ENCODE peak calls at places on chromosomes 4 and X, in ten cellular contexts. One of them, this sample, is unnamed.

GRCh38 chrX:67563469-67564448 is 19.9 kb downstream of the AR start:
- DNase-seq in left ventricle myocardium superior: peak; percentile 33
- DNase-seq in activated CD4-positive, alpha-beta T cell treated with anti-CD3 and anti-CD28 coated beads, Interleukin-2, amount 50 U/mL, for 24 hours: no peak
- DNase-seq in fibroblast of pulmonary artery: peak; percentile 71
- DNase-seq in NCI-H1417 treated with DMSO at 0.1 percent for 48 hours: no peak
- DNase-seq in brain microvascular endothelial cell: peak; percentile 58
- DNase-seq in stimulated activated CD4-positive, alpha-beta T cell treated with anti-CD3 and anti-CD28 coated beads, Interleukin-2, amount 100 ng/mL, for 48 hours: no peak
- DNase-seq in hippocampal formation: no peak
- DNase-seq in astrocyte: peak; percentile 70
- DNase-seq in posterior vena cava: no peak
- DNase-seq in this sample: peak; percentile 34

GRCh38 chr4:183503497-183504063 is 1.3 kb upstream of the ING2 start:
- DNase-seq in left ventricle myocardium superior: no peak
- DNase-seq in activated CD4-positive, alpha-beta T cell treated with anti-CD3 and anti-CD28 coated beads, Interleukin-2, amount 50 U/mL, for 24 hours: no peak
- DNase-seq in fibroblast of pulmonary artery: peak; percentile 3
- DNase-seq in NCI-H1417 treated with DMSO at 0.1 percent for 48 hours: no peak
- DNase-seq in brain microvascular endothelial cell: no peak
- DNase-seq in stimulated activated CD4-positive, alpha-beta T cell treated with anti-CD3 and anti-CD28 coated beads, Interleukin-2, amount 100 ng/mL, for 48 hours: no peak
- DNase-seq in hippocampal formation: no peak
- DNase-seq in astrocyte: no peak
- DNase-seq in posterior vena cava: no peak
- DNase-seq in this sample: no peak

GRCh38 chr4:184807797-184808718 is 17.7 kb downstream of the ACSL1 start:
- DNase-seq in left ventricle myocardium superior: peak; percentile 54
- DNase-seq in activated CD4-positive, alpha-beta T cell treated with anti-CD3 and anti-CD28 coated beads, Interleukin-2, amount 50 U/mL, for 24 hours: no peak
- DNase-seq in fibroblast of pulmonary artery: peak; percentile 70
- DNase-seq in NCI-H1417 treated with DMSO at 0.1 percent for 48 hours: no peak
- DNase-seq in brain microvascular endothelial cell: peak; percentile 76
- DNase-seq in stimulated activated CD4-positive, alpha-beta T cell treated with anti-CD3 and anti-CD28 coated beads, Interleukin-2, amount 100 ng/mL, for 48 hours: no peak
- DNase-seq in hippocampal formation: peak; percentile 94
- DNase-seq in astrocyte: peak; percentile 78
- DNase-seq in posterior vena cava: no peak
- DNase-seq in this sample: no peak

GRCh38 chr4:75232546-75232945 is 281.7 kb downstream of the RCHY1 start:
- DNase-seq in left ventricle myocardium superior: no peak
- DNase-seq in activated CD4-positive, alpha-beta T cell treated with anti-CD3 and anti-CD28 coated beads, Interleukin-2, amount 50 U/mL, for 24 hours: no peak
- DNase-seq in fibroblast of pulmonary artery: no peak
- DNase-seq in NCI-H1417 treated with DMSO at 0.1 percent for 48 hours: no peak
- DNase-seq in brain microvascular endothelial cell: no peak
- DNase-seq in stimulated activated CD4-positive, alpha-beta T cell treated with anti-CD3 and anti-CD28 coated beads, Interleukin-2, amount 100 ng/mL, for 48 hours: no peak
- DNase-seq in hippocampal formation: no peak
- DNase-seq in astrocyte: no peak
- DNase-seq in posterior vena cava: no peak
- DNase-seq in this sample: no peak

GRCh38 chrX:136495043-136495442 is 2.3 kb upstream of the HTATSF1 start:
- DNase-seq in left ventricle myocardium superior: no peak
- DNase-seq in activated CD4-positive, alpha-beta T cell treated with anti-CD3 and anti-CD28 coated beads, Interleukin-2, amount 50 U/mL, for 24 hours: no peak
- DNase-seq in fibroblast of pulmonary artery: no peak
- DNase-seq in NCI-H1417 treated with DMSO at 0.1 percent for 48 hours: no peak
- DNase-seq in brain microvascular endothelial cell: no peak
- DNase-seq in stimulated activated CD4-positive, alpha-beta T cell treated with anti-CD3 and anti-CD28 coated beads, Interleukin-2, amount 100 ng/mL, for 48 hours: no peak
- DNase-seq in hippocampal formation: no peak
- DNase-seq in astrocyte: no peak
- DNase-seq in posterior vena cava: no peak
- DNase-seq in this sample: no peak

GRCh38 chrX:20067709-20068315 is 48.9 kb downstream of the MAP7D2 start:
- DNase-seq in left ventricle myocardium superior: peak; percentile 78
- DNase-seq in activated CD4-positive, alpha-beta T cell treated with anti-CD3 and anti-CD28 coated beads, Interleukin-2, amount 50 U/mL, for 24 hours: no peak
- DNase-seq in fibroblast of pulmonary artery: peak; percentile 75
- DNase-seq in NCI-H1417 treated with DMSO at 0.1 percent for 48 hours: peak; percentile 11
- DNase-seq in brain microvascular endothelial cell: peak; percentile 75
- DNase-seq in stimulated activated CD4-positive, alpha-beta T cell treated with anti-CD3 and anti-CD28 coated beads, Interleukin-2, amount 100 ng/mL, for 48 hours: no peak
- DNase-seq in hippocampal formation: peak; percentile 25
- DNase-seq in astrocyte: peak; percentile 88
- DNase-seq in posterior vena cava: peak; percentile 94
- DNase-seq in this sample: peak; percentile 73

GRCh38 chr4:7398104-7398423 is 36.7 kb downstream of the PSAPL1 start:
- DNase-seq in left ventricle myocardium superior: peak; percentile 80
- DNase-seq in activated CD4-positive, alpha-beta T cell treated with anti-CD3 and anti-CD28 coated beads, Interleukin-2, amount 50 U/mL, for 24 hours: no peak
- DNase-seq in fibroblast of pulmonary artery: peak; percentile 3
- DNase-seq in NCI-H1417 treated with DMSO at 0.1 percent for 48 hours: no peak
- DNase-seq in brain microvascular endothelial cell: peak; percentile 9
- DNase-seq in stimulated activated CD4-positive, alpha-beta T cell treated with anti-CD3 and anti-CD28 coated beads, Interleukin-2, amount 100 ng/mL, for 48 hours: no peak
- DNase-seq in hippocampal formation: no peak
- DNase-seq in astrocyte: peak; percentile 88
- DNase-seq in posterior vena cava: no peak
- DNase-seq in this sample: no peak

GRCh38 chrX:119488749-119489148 is 20.5 kb downstream of the SLC25A5 start:
- DNase-seq in left ventricle myocardium superior: peak; percentile 31
- DNase-seq in activated CD4-positive, alpha-beta T cell treated with anti-CD3 and anti-CD28 coated beads, Interleukin-2, amount 50 U/mL, for 24 hours: no peak
- DNase-seq in fibroblast of pulmonary artery: peak; percentile 65
- DNase-seq in NCI-H1417 treated with DMSO at 0.1 percent for 48 hours: no peak
- DNase-seq in brain microvascular endothelial cell: peak; percentile 41
- DNase-seq in stimulated activated CD4-positive, alpha-beta T cell treated with anti-CD3 and anti-CD28 coated beads, Interleukin-2, amount 100 ng/mL, for 48 hours: peak; percentile 36
- DNase-seq in hippocampal formation: peak; percentile 7
- DNase-seq in astrocyte: no peak
- DNase-seq in posterior vena cava: peak; percentile 76
- DNase-seq in this sample: no peak

GRCh38 chr4:185005209-185005819 is 13.0 kb upstream of the HELT start:
- DNase-seq in left ventricle myocardium superior: peak; percentile 88
- DNase-seq in activated CD4-positive, alpha-beta T cell treated with anti-CD3 and anti-CD28 coated beads, Interleukin-2, amount 50 U/mL, for 24 hours: peak; percentile 77
- DNase-seq in fibroblast of pulmonary artery: peak; percentile 80
- DNase-seq in NCI-H1417 treated with DMSO at 0.1 percent for 48 hours: peak; percentile 30
- DNase-seq in brain microvascular endothelial cell: peak; percentile 68
- DNase-seq in stimulated activated CD4-positive, alpha-beta T cell treated with anti-CD3 and anti-CD28 coated beads, Interleukin-2, amount 100 ng/mL, for 48 hours: peak; percentile 84
- DNase-seq in hippocampal formation: peak; percentile 33
- DNase-seq in astrocyte: peak; percentile 27
- DNase-seq in posterior vena cava: peak; percentile 93
- DNase-seq in this sample: peak; percentile 88

GRCh38 chrX:40971736-40972135 is 113.5 kb upstream of the USP9X start:
- DNase-seq in left ventricle myocardium superior: no peak
- DNase-seq in activated CD4-positive, alpha-beta T cell treated with anti-CD3 and anti-CD28 coated beads, Interleukin-2, amount 50 U/mL, for 24 hours: no peak
- DNase-seq in fibroblast of pulmonary artery: no peak
- DNase-seq in NCI-H1417 treated with DMSO at 0.1 percent for 48 hours: no peak
- DNase-seq in brain microvascular endothelial cell: no peak
- DNase-seq in stimulated activated CD4-positive, alpha-beta T cell treated with anti-CD3 and anti-CD28 coated beads, Interleukin-2, amount 100 ng/mL, for 48 hours: no peak
- DNase-seq in hippocampal formation: no peak
- DNase-seq in astrocyte: no peak
- DNase-seq in posterior vena cava: no peak
- DNase-seq in this sample: no peak